ENCODE peak calls at places on chromosomes 12 and 14, in seven cellular contexts. B, F, K, S, R, N and G are unnamed samples.

GRCh38 chr12:79344855-79345840 is 345.6 kb downstream of the PAWR start:
- DNase-seq in B (peak; percentile 49), F (no peak), K (peak; percentile 54), S (peak; percentile 37), R (peak; percentile 85), N (peak; percentile 44), G (peak; percentile 64)

GRCh38 chr14:100446572-100446971 is 123.4 kb downstream of the SLC25A47 start:
- DNase-seq in B (peak; percentile 45), F (no peak), K (no peak), S (no peak), R (peak; percentile 88), N (no peak), G (no peak)

GRCh38 chr12:80364056-80364455 is 80.0 kb upstream of the PTPRQ start:
- DNase-seq in B (no peak), F (no peak), K (no peak), S (no peak), R (no peak), N (peak; percentile 20), G (no peak)

GRCh38 chr12:132603240-132604107 is 6.9 kb downstream of the LRCOL1 start:
- DNase-seq in B (no peak), F (no peak), K (peak; percentile 34), S (no peak), R (no peak), N (no peak), G (no peak)

GRCh38 chr14:105519946-105520698 is 6.3 kb upstream of the TMEM121 start:
- DNase-seq in B (no peak), F (no peak), K (no peak), S (no peak), R (no peak), N (no peak), G (no peak)

GRCh38 chr12:13234045-13234641 is 37.6 kb downstream of the EMP1 start:
- DNase-seq in B (peak; percentile 55), F (no peak), K (peak; percentile 77), S (peak; percentile 62), R (peak; percentile 88), N (peak; percentile 66), G (peak; percentile 81)

GRCh38 chr12:31019106-31019505 is 54.6 kb upstream of the DDX11 start:
- DNase-seq in B (no peak), F (no peak), K (no peak), S (no peak), R (no peak), N (no peak), G (no peak)

GRCh38 chr14:42470427-42470719 is 863.7 kb downstream of the LRFN5 start:
- DNase-seq in B (no peak), F (no peak), K (no peak), S (no peak), R (no peak), N (peak; percentile 13), G (no peak)

GRCh38 chr14:64421166-64421565 is 33.0 kb downstream of the MTHFD1 start:
- DNase-seq in B (no peak), F (no peak), K (no peak), S (peak; percentile 72), R (no peak), N (peak; percentile 93), G (no peak)

GRCh38 chr12:23523339-23523738 is 426.1 kb downstream of the SOX5 start:
- DNase-seq in B (no peak), F (no peak), K (no peak), S (no peak), R (peak; percentile 13), N (no peak), G (no peak)

GRCh38 chr14:68210729-68211299 is 391.2 kb downstream of the RAD51B start:
- DNase-seq in B (no peak), F (no peak), K (peak; percentile 84), S (peak; percentile 31), R (no peak), N (peak; percentile 91), G (peak; percentile 33)